ENCODE peak calls at places on chromosome 21, in six cellular contexts. One of them, this sample, is unnamed.
A peak's percentile ranks its signal among the peaks of the same experiment; 100 is the strongest.

GRCh38 chr21:46159841-46160562 is 4.6 kb upstream of the FTCD start:
- DNase-seq in fibroblast of lung: no peak
- DNase-seq in heart right ventricle: no peak
- DNase-seq in suprapubic skin: peak; percentile 74
- DNase-seq in tibial nerve: no peak
- DNase-seq in BE2C: peak; percentile 5
- DNase-seq in this sample: no peak

GRCh38 chr21:36784942-36785341 is 86.0 kb downstream of the SIM2 start:
- DNase-seq in fibroblast of lung: no peak
- DNase-seq in heart right ventricle: peak; percentile 57
- DNase-seq in suprapubic skin: no peak
- DNase-seq in tibial nerve: no peak
- DNase-seq in BE2C: no peak
- DNase-seq in this sample: no peak

GRCh38 chr21:31266241-31266640 is 77.8 kb downstream of the TIAM1 start:
- DNase-seq in fibroblast of lung: no peak
- DNase-seq in heart right ventricle: no peak
- DNase-seq in suprapubic skin: no peak
- DNase-seq in tibial nerve: no peak
- DNase-seq in BE2C: no peak
- DNase-seq in this sample: no peak

GRCh38 chr21:39885119-39885848 is 18.0 kb downstream of the PCP4 start:
- DNase-seq in fibroblast of lung: peak; percentile 21
- DNase-seq in heart right ventricle: peak; percentile 46
- DNase-seq in suprapubic skin: no peak
- DNase-seq in tibial nerve: no peak
- DNase-seq in BE2C: peak; percentile 58
- DNase-seq in this sample: no peak

GRCh38 chr21:17391811-17392340 is 121.0 kb upstream of the CXADR start:
- DNase-seq in fibroblast of lung: no peak
- DNase-seq in heart right ventricle: no peak
- DNase-seq in suprapubic skin: no peak
- DNase-seq in tibial nerve: no peak
- DNase-seq in BE2C: no peak
- DNase-seq in this sample: no peak

GRCh38 chr21:36097427-36098230 is 27.8 kb downstream of the CBR1 start:
- DNase-seq in fibroblast of lung: peak; percentile 71
- DNase-seq in heart right ventricle: no peak
- DNase-seq in suprapubic skin: no peak
- DNase-seq in tibial nerve: no peak
- DNase-seq in BE2C: no peak
- DNase-seq in this sample: no peak

GRCh38 chr21:17612565-17613241 is at the start of gene BTG3:
- DNase-seq in fibroblast of lung: peak; percentile 81
- DNase-seq in heart right ventricle: peak; percentile 80
- DNase-seq in suprapubic skin: peak; percentile 79
- DNase-seq in tibial nerve: peak; percentile 57
- DNase-seq in BE2C: peak; percentile 85
- DNase-seq in this sample: peak; percentile 71

GRCh38 chr21:17612023-17612564 is 607 bp downstream of the BTG3 start:
- DNase-seq in fibroblast of lung: peak; percentile 50
- DNase-seq in heart right ventricle: peak; percentile 33
- DNase-seq in suprapubic skin: peak; percentile 83
- DNase-seq in tibial nerve: peak; percentile 23
- DNase-seq in BE2C: peak; percentile 39
- DNase-seq in this sample: no peak

GRCh38 chr21:34974162-34974981 is 74.7 kb downstream of the RUNX1 start:
- DNase-seq in fibroblast of lung: no peak
- DNase-seq in heart right ventricle: no peak
- DNase-seq in suprapubic skin: no peak
- DNase-seq in tibial nerve: no peak
- DNase-seq in BE2C: no peak
- DNase-seq in this sample: peak; percentile 28

GRCh38 chr21:17348357-17348756 is 164.5 kb upstream of the CXADR start:
- DNase-seq in fibroblast of lung: no peak
- DNase-seq in heart right ventricle: no peak
- DNase-seq in suprapubic skin: no peak
- DNase-seq in tibial nerve: no peak
- DNase-seq in BE2C: no peak
- DNase-seq in this sample: no peak

GRCh38 chr21:45568383-45568782 is 26.1 kb upstream of the SLC19A1 start:
- DNase-seq in fibroblast of lung: no peak
- DNase-seq in heart right ventricle: no peak
- DNase-seq in suprapubic skin: no peak
- DNase-seq in tibial nerve: no peak
- DNase-seq in BE2C: no peak
- DNase-seq in this sample: no peak

GRCh38 chr21:22575165-22575584 is 1577.0 kb downstream of the NCAM2 start:
- DNase-seq in fibroblast of lung: no peak
- DNase-seq in heart right ventricle: no peak
- DNase-seq in suprapubic skin: no peak
- DNase-seq in tibial nerve: no peak
- DNase-seq in BE2C: peak; percentile 49
- DNase-seq in this sample: no peak

GRCh38 chr21:37605006-37605405 is 238.4 kb downstream of the DYRK1A start:
- DNase-seq in fibroblast of lung: no peak
- DNase-seq in heart right ventricle: no peak
- DNase-seq in suprapubic skin: no peak
- DNase-seq in tibial nerve: no peak
- DNase-seq in BE2C: no peak
- DNase-seq in this sample: no peak

GRCh38 chr21:45228171-45228641 is 59.5 kb downstream of the POFUT2 start:
- DNase-seq in fibroblast of lung: peak; percentile 99
- DNase-seq in heart right ventricle: no peak
- DNase-seq in suprapubic skin: no peak
- DNase-seq in tibial nerve: peak; percentile 67
- DNase-seq in BE2C: no peak
- DNase-seq in this sample: peak; percentile 14

GRCh38 chr21:34693192-34693810 is 24.5 kb downstream of the CLIC6 start:
- DNase-seq in fibroblast of lung: peak; percentile 67
- DNase-seq in heart right ventricle: peak; percentile 29
- DNase-seq in suprapubic skin: no peak
- DNase-seq in tibial nerve: peak; percentile 47
- DNase-seq in BE2C: peak; percentile 45
- DNase-seq in this sample: peak; percentile 19

GRCh38 chr21:25359724-25360123 is 247.6 kb downstream of the MRPL39 start:
- DNase-seq in fibroblast of lung: no peak
- DNase-seq in heart right ventricle: no peak
- DNase-seq in suprapubic skin: no peak
- DNase-seq in tibial nerve: no peak
- DNase-seq in BE2C: no peak
- DNase-seq in this sample: no peak

GRCh38 chr21:45496151-45496967 is 45.9 kb downstream of the SLC19A1 start:
- DNase-seq in fibroblast of lung: no peak
- DNase-seq in heart right ventricle: no peak
- DNase-seq in suprapubic skin: peak; percentile 53
- DNase-seq in tibial nerve: no peak
- DNase-seq in BE2C: no peak
- DNase-seq in this sample: no peak

GRCh38 chr21:31446206-31446900 is 102.3 kb upstream of the TIAM1 start:
- DNase-seq in fibroblast of lung: no peak
- DNase-seq in heart right ventricle: no peak
- DNase-seq in suprapubic skin: no peak
- DNase-seq in tibial nerve: no peak
- DNase-seq in BE2C: no peak
- DNase-seq in this sample: peak; percentile 21

GRCh38 chr21:35026153-35026499 is 23.0 kb downstream of the RUNX1 start:
- DNase-seq in fibroblast of lung: peak; percentile 72
- DNase-seq in heart right ventricle: no peak
- DNase-seq in suprapubic skin: no peak
- DNase-seq in tibial nerve: no peak
- DNase-seq in BE2C: no peak
- DNase-seq in this sample: no peak

GRCh38 chr21:45405819-45406762 is 1.1 kb downstream of the COL18A1 start:
- DNase-seq in fibroblast of lung: peak; percentile 68
- DNase-seq in heart right ventricle: no peak
- DNase-seq in suprapubic skin: no peak
- DNase-seq in tibial nerve: no peak
- DNase-seq in BE2C: no peak
- DNase-seq in this sample: no peak

GRCh38 chr21:32207096-32207716 is 71.6 kb downstream of the MIS18A start:
- DNase-seq in fibroblast of lung: no peak
- DNase-seq in heart right ventricle: no peak
- DNase-seq in suprapubic skin: peak; percentile 20
- DNase-seq in tibial nerve: no peak
- DNase-seq in BE2C: peak; percentile 83
- DNase-seq in this sample: no peak

GRCh38 chr21:29585462-29585861 is 286.7 kb downstream of the BACH1 start:
- DNase-seq in fibroblast of lung: no peak
- DNase-seq in heart right ventricle: no peak
- DNase-seq in suprapubic skin: no peak
- DNase-seq in tibial nerve: no peak
- DNase-seq in BE2C: no peak
- DNase-seq in this sample: no peak

GRCh38 chr21:36882776-36883175 is 83.7 kb downstream of the HLCS start:
- DNase-seq in fibroblast of lung: peak; percentile 76
- DNase-seq in heart right ventricle: no peak
- DNase-seq in suprapubic skin: no peak
- DNase-seq in tibial nerve: no peak
- DNase-seq in BE2C: no peak
- DNase-seq in this sample: no peak

GRCh38 chr21:46474365-46474764 is 15.7 kb downstream of the DIP2A start:
- DNase-seq in fibroblast of lung: no peak
- DNase-seq in heart right ventricle: no peak
- DNase-seq in suprapubic skin: no peak
- DNase-seq in tibial nerve: no peak
- DNase-seq in BE2C: no peak
- DNase-seq in this sample: no peak

GRCh38 chr21:32814528-32814927 is 43.0 kb upstream of the PAXBP1 start:
- DNase-seq in fibroblast of lung: no peak
- DNase-seq in heart right ventricle: no peak
- DNase-seq in suprapubic skin: no peak
- DNase-seq in tibial nerve: no peak
- DNase-seq in BE2C: no peak
- DNase-seq in this sample: no peak

GRCh38 chr21:14383596-14384210 is 757 bp upstream of the HSPA13 start:
- DNase-seq in fibroblast of lung: peak; percentile 31
- DNase-seq in heart right ventricle: no peak
- DNase-seq in suprapubic skin: no peak
- DNase-seq in tibial nerve: no peak
- DNase-seq in BE2C: no peak
- DNase-seq in this sample: no peak

GRCh38 chr21:15520811-15521643 is 208.8 kb upstream of the USP25 start:
- DNase-seq in fibroblast of lung: no peak
- DNase-seq in heart right ventricle: no peak
- DNase-seq in suprapubic skin: no peak
- DNase-seq in tibial nerve: no peak
- DNase-seq in BE2C: no peak
- DNase-seq in this sample: no peak
- H3K9me3 ChIP-seq in fibroblast of lung: no peaks in the 10 kb centered on the region
- H3K9me3 ChIP-seq in heart right ventricle: no peaks in the 10 kb centered on the region
- H3K9me3 ChIP-seq in suprapubic skin: no peaks in the 10 kb centered on the region
- H3K9me3 ChIP-seq in tibial nerve: no peaks in the 10 kb centered on the region
- H3K9me3 ChIP-seq in BE2C: no peaks in the 10 kb centered on the region
- H3K9me3 ChIP-seq in this sample: no peaks in the 10 kb centered on the region

DNA sequence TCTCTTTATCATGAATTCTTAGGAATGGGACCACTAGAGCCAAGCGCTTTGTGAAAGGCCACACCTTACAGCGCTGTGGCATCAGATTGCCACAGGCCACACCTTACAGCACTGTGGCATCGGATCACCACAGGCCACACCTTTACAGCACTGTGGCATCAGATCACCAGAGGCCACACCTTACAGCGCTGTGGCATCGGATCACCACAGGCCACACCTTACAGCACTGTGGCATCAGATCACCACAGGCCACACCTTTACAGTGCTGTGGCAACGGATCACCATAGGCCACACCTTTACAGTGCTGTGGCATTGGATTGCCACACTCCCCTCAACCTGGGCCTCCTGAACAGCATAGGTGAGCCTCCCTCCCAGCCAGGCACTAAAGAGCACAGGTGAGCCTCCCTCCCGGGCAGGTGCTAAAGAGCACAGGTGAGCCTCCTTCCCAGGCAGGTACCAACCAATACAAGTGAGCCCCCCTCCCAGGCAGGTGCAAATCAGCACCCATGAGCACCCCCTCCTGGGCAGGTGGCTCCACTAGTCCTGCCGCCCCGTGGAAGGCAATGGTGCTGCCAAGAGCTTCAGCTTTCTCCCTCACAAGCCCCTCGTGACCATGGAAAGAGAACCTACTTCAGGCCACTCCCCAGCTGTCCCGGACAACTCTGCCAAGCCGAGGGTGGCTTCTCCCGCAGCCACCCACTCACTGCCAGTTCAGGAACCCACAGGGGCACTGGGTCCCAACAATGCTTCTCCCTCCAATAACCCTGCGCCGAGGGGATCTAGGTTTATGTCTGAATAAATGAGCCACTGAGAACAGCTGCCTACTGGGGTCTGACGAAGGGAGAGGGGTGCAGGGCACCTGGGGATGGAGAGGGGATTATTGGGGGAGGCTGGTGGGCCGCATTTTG is 46.7 kb downstream of the PRDM15 start:
- DNase-seq in fibroblast of lung: no peak
- DNase-seq in heart right ventricle: no peak
- DNase-seq in suprapubic skin: peak; percentile 71
- DNase-seq in tibial nerve: no peak
- DNase-seq in BE2C: no peak
- DNase-seq in this sample: no peak
- TF ChIP-seq CTCF in fibroblast of lung: no peak
- TF ChIP-seq CTCF in heart right ventricle: no peak
- TF ChIP-seq CTCF in suprapubic skin: no peak
- TF ChIP-seq CTCF in tibial nerve: no peak
- TF ChIP-seq CTCF in BE2C: no peak
- TF ChIP-seq CTCF in this sample: no peak

GRCh38 chr21:15506086-15506485 is 223.7 kb upstream of the USP25 start:
- DNase-seq in fibroblast of lung: no peak
- DNase-seq in heart right ventricle: no peak
- DNase-seq in suprapubic skin: no peak
- DNase-seq in tibial nerve: no peak
- DNase-seq in BE2C: no peak
- DNase-seq in this sample: no peak
- H3K9me3 ChIP-seq in fibroblast of lung: no peaks in the 10 kb centered on the region
- H3K9me3 ChIP-seq in heart right ventricle: no peaks in the 10 kb centered on the region
- H3K9me3 ChIP-seq in suprapubic skin: no peaks in the 10 kb centered on the region
- H3K9me3 ChIP-seq in tibial nerve: no peaks in the 10 kb centered on the region
- H3K9me3 ChIP-seq in BE2C: no peaks in the 10 kb centered on the region
- H3K9me3 ChIP-seq in this sample: no peaks in the 10 kb centered on the region

GRCh38 chr21:43211085-43212071 is 42.6 kb downstream of the CRYAA start:
- DNase-seq in fibroblast of lung: peak; percentile 8
- DNase-seq in heart right ventricle: no peak
- DNase-seq in suprapubic skin: peak; percentile 77
- DNase-seq in tibial nerve: peak; percentile 4
- DNase-seq in BE2C: peak; percentile 57
- DNase-seq in this sample: no peak
- TF ChIP-seq CTCF in fibroblast of lung: no peak
- TF ChIP-seq CTCF in heart right ventricle: peak; percentile 59
- TF ChIP-seq CTCF in suprapubic skin: peak; percentile 15
- TF ChIP-seq CTCF in tibial nerve: peak; percentile 8
- TF ChIP-seq CTCF in BE2C: peak; percentile 54
- TF ChIP-seq CTCF in this sample: no peak

GRCh38 chr21:28311776-28312175 is 680.9 kb downstream of the LTN1 start:
- DNase-seq in fibroblast of lung: no peak
- DNase-seq in heart right ventricle: no peak
- DNase-seq in suprapubic skin: no peak
- DNase-seq in tibial nerve: no peak
- DNase-seq in BE2C: no peak
- DNase-seq in this sample: no peak

GRCh38 chr21:28310711-28311110 is 682.0 kb downstream of the LTN1 start:
- DNase-seq in fibroblast of lung: no peak
- DNase-seq in heart right ventricle: no peak
- DNase-seq in suprapubic skin: no peak
- DNase-seq in tibial nerve: no peak
- DNase-seq in BE2C: no peak
- DNase-seq in this sample: no peak

GRCh38 chr21:28308516-28308915 is 684.2 kb downstream of the LTN1 start:
- DNase-seq in fibroblast of lung: peak; percentile 53
- DNase-seq in heart right ventricle: no peak
- DNase-seq in suprapubic skin: no peak
- DNase-seq in tibial nerve: no peak
- DNase-seq in BE2C: no peak
- DNase-seq in this sample: no peak

GRCh38 chr21:28309596-28309995 is 683.1 kb downstream of the LTN1 start:
- DNase-seq in fibroblast of lung: no peak
- DNase-seq in heart right ventricle: no peak
- DNase-seq in suprapubic skin: no peak
- DNase-seq in tibial nerve: no peak
- DNase-seq in BE2C: no peak
- DNase-seq in this sample: no peak
- H3K9me3 ChIP-seq in fibroblast of lung: no peaks in the 10 kb centered on the region
- H3K9me3 ChIP-seq in heart right ventricle: peaks cover 21% of the 10 kb centered on the region
- H3K9me3 ChIP-seq in suprapubic skin: no peaks in the 10 kb centered on the region
- H3K9me3 ChIP-seq in tibial nerve: no peaks in the 10 kb centered on the region
- H3K9me3 ChIP-seq in BE2C: no peaks in the 10 kb centered on the region
- H3K9me3 ChIP-seq in this sample: no peaks in the 10 kb centered on the region